ENCODE peak calls at places on chromosomes 7 and 10, in ten cellular contexts. G, K, N, B, R, L, H, X, V and S are unnamed samples.

GRCh38 chr10:69956833-69957230 is 95.8 kb upstream of the MACROH2A2 start:
- DNase-seq in R (no peak), H (no peak), G (no peak), N (no peak), X (no peak), V (no peak), K (no peak), L (no peak), B (no peak), S (no peak)

GRCh38 chr7:83882551-83882950 is 233.6 kb upstream of the SEMA3E start:
- DNase-seq in L (peak), B (no peak), N (no peak), H (no peak), G (no peak), V (no peak), R (no peak), X (no peak), K (no peak), S (no peak)

GRCh38 chr10:42973870-42974692 is 102.8 kb upstream of the RET start:
- DNase-seq in V (no peak), R (no peak), G (no peak), H (no peak), N (no peak), B (peak), X (no peak), L (no peak), K (no peak), S (no peak)

GRCh38 chr7:18538554-18539250 is 43.2 kb downstream of the HDAC9 start:
- DNase-seq in B (no peak), X (no peak), V (no peak), K (no peak), H (no peak), N (no peak), G (no peak), L (no peak), R (no peak), S (no peak)

GRCh38 chr7:259751-260405 is 30.1 kb upstream of the FOXL3 start:
- DNase-seq in R (no peak), L (no peak), N (no peak), K (no peak), H (no peak), V (no peak), G (no peak), B (no peak), X (no peak), S (no peak)

GRCh38 chr7:101720324-101720723 is 91.2 kb upstream of the MYL10 start:
- DNase-seq in K (no peak), B (no peak), G (no peak), L (no peak), X (no peak), R (no peak), H (no peak), N (no peak), V (no peak), S (no peak)

GRCh38 chr10:43667317-43667731 is 18.6 kb upstream of the ZNF32 start:
- DNase-seq in R (no peak), L (no peak), B (no peak), V (no peak), K (no peak), G (peak), N (no peak), H (no peak), X (no peak), S (no peak)

GRCh38 chr7:106058925-106059324 is 53.2 kb downstream of the SYPL1 start:
- DNase-seq in H (no peak), X (no peak), R (no peak), L (no peak), B (no peak), V (no peak), N (no peak), K (no peak), G (no peak), S (no peak)

GRCh38 chr7:41699532-41699931 is 3.4 kb downstream of the INHBA start:
- DNase-seq in L (no peak), X (no peak), G (peak), H (no peak), V (no peak), N (no peak), B (no peak), R (peak), K (no peak), S (no peak)